ENCODE peak calls at places on chromosomes 7 and 10, in four cellular contexts. W, D, R and X are unnamed samples.

GRCh38 chr10:117980216-117980615 is 66.5 kb downstream of the RAB11FIP2 start:
- DNase-seq in W (no peak), D (no peak), R (no peak), X (no peak)

GRCh38 chr7:76343294-76343930 is 15.4 kb downstream of the YWHAG start:
- DNase-seq in W (no peak), D (no peak), R (no peak), X (no peak)

GRCh38 chr7:50649259-50649885 is 84.2 kb upstream of the DDC start:
- DNase-seq in W (no peak), D (no peak), R (no peak), X (no peak)

GRCh38 chr7:140456627-140457051 is 22.7 kb downstream of the MKRN1 start:
- DNase-seq in W (no peak), D (no peak), R (no peak), X (peak; percentile 35)

GRCh38 chr10:72173267-72173634 is 42.6 kb upstream of the ANAPC16 start:
- DNase-seq in W (no peak), D (no peak), R (no peak), X (no peak)

GRCh38 chr10:128052696-128053095 is 73.5 kb downstream of the MKI67 start:
- DNase-seq in W (no peak), D (no peak), R (no peak), X (no peak)

GRCh38 chr10:126618466-126618865 is 52.0 kb downstream of the C10orf90 start:
- DNase-seq in W (no peak), D (no peak), R (no peak), X (no peak)

GRCh38 chr10:76456190-76456589 is 1024.8 kb downstream of the LRMDA start:
- DNase-seq in W (no peak), D (no peak), R (no peak), X (no peak)

GRCh38 chr10:9016930-9017329 is 962.4 kb downstream of the GATA3 start:
- DNase-seq in W (no peak), D (no peak), R (no peak), X (no peak)

GRCh38 chr7:29494350-29494749 is 69.3 kb upstream of the PRR15 start:
- DNase-seq in W (no peak), D (no peak), R (no peak), X (no peak)

GRCh38 chr10:78944658-78945333 is 124.0 kb upstream of the ZMIZ1 start:
- DNase-seq in W (no peak), D (no peak), R (no peak), X (no peak)

GRCh38 chr10:119113805-119114732 is 10.2 kb downstream of the DENND10 start:
- DNase-seq in W (no peak), D (no peak), R (no peak), X (peak; percentile 62)

GRCh38 chr10:89846276-89846630 is 144.9 kb downstream of the KIF20B start:
- DNase-seq in W (no peak), D (no peak), R (no peak), X (no peak)

GRCh38 chr7:28957064-28957821 is 887 bp downstream of the TRIL start:
- DNase-seq in W (no peak), D (no peak), R (no peak), X (no peak)

GRCh38 chr10:43136995-43137700 is 1.1 kb upstream of the CSGALNACT2 start:
- DNase-seq in W (no peak), D (no peak), R (no peak), X (no peak)

GRCh38 chr10:114874827-114875541 is 53.4 kb downstream of the FHIP2A start:
- DNase-seq in W (no peak), D (no peak), R (no peak), X (no peak)

GRCh38 chr10:59033622-59034021 is 142.8 kb upstream of the PHYHIPL start:
- DNase-seq in W (no peak), D (no peak), R (no peak), X (no peak)

GRCh38 chr10:60122190-60122589 is 215.8 kb upstream of the CCDC6 start:
- DNase-seq in W (no peak), D (no peak), R (no peak), X (no peak)

GRCh38 chr10:778626-779330 is 89.3 kb upstream of the DIP2C start:
- DNase-seq in W (no peak), D (no peak), R (no peak), X (no peak)

GRCh38 chr7:64174941-64175340 is 32.1 kb upstream of the ZNF735 start:
- DNase-seq in W (no peak), D (no peak), R (no peak), X (no peak)

GRCh38 chr7:134660961-134661376 is 14.3 kb downstream of the BPGM start:
- DNase-seq in W (no peak), D (no peak), R (no peak), X (no peak)

GRCh38 chr7:787332-788240 is 44.7 kb upstream of the SUN1 start:
- DNase-seq in W (no peak), D (no peak), R (no peak), X (no peak)

GRCh38 chr10:132972149-132972985 is 30.0 kb upstream of the CFAP46 start:
- DNase-seq in W (no peak), D (no peak), R (no peak), X (no peak)

GRCh38 chr7:64180989-64181388 is 26.0 kb upstream of the ZNF735 start:
- DNase-seq in W (no peak), D (no peak), R (no peak), X (no peak)

GRCh38 chr10:112307631-112308502 is 24.7 kb downstream of the TECTB start:
- DNase-seq in W (no peak), D (peak; percentile 8), R (peak; percentile 59), X (peak; percentile 60)

GRCh38 chr10:20624642-20625041 is 272.5 kb downstream of the NEBL start:
- DNase-seq in W (no peak), D (no peak), R (no peak), X (no peak)

GRCh38 chr10:30070001-30070759 is 10.8 kb upstream of the JCAD start:
- DNase-seq in W (no peak), D (no peak), R (no peak), X (peak; percentile 55)

GRCh38 chr10:50373821-50374501 is 122.6 kb upstream of the ASAH2 start:
- DNase-seq in W (no peak), D (no peak), R (no peak), X (no peak)

GRCh38 chr10:123621492-123621891 is 44.7 kb upstream of the GPR26 start:
- DNase-seq in W (no peak), D (no peak), R (no peak), X (no peak)

GRCh38 chr7:4091767-4092166 is 590.3 kb upstream of the FOXK1 start:
- DNase-seq in W (no peak), D (no peak), R (no peak), X (no peak)

GRCh38 chr7:157318015-157318706 is 18.6 kb upstream of the DNAJB6 start:
- DNase-seq in W (peak; percentile 37), D (no peak), R (no peak), X (no peak)

GRCh38 chr7:64868469-64868868 is 34.6 kb upstream of the ZNF273 start:
- DNase-seq in W (no peak), D (no peak), R (no peak), X (no peak)

GRCh38 chr10:26217396-26218105 is 977 bp downstream of the GAD2 start:
- DNase-seq in W (no peak), D (no peak), R (no peak), X (no peak)

GRCh38 chr10:60967854-60968484 is 24.0 kb upstream of the RHOBTB1 start:
- DNase-seq in W (no peak), D (no peak), R (no peak), X (no peak)

GRCh38 chr10:8168836-8169235 is 114.3 kb downstream of the GATA3 start:
- DNase-seq in W (no peak), D (no peak), R (no peak), X (no peak)